ENCODE peak calls at places on chromosomes 5 and 9, in eight cellular contexts. R, U, G, Q, D, E, V and O are unnamed samples.

GRCh38 chr9:110939573-110939972 is 98.7 kb downstream of the LPAR1 start:
- DNase-seq in R (no peak), U (no peak), G (no peak), Q (no peak), D (no peak), E (no peak), V (no peak), O (no peak)

GRCh38 chr9:70260007-70260443 is 1.2 kb downstream of the SMC5 start:
- DNase-seq in R (no peak), U (no peak), G (no peak), Q (peak; percentile 35), D (no peak), E (no peak), V (no peak), O (peak; percentile 49)

GRCh38 chr5:74540582-74540981 is 99.9 kb downstream of the ENC1 start:
- DNase-seq in R (no peak), U (no peak), G (no peak), Q (no peak), D (no peak), E (no peak), V (no peak), O (no peak)

GRCh38 chr5:67289763-67290521 is 93.3 kb upstream of the CD180 start:
- DNase-seq in R (no peak), U (no peak), G (no peak), Q (no peak), D (peak; percentile 72), E (no peak), V (no peak), O (no peak)

GRCh38 chr9:122777935-122778671 is 10.6 kb upstream of the OR5C1 start:
- DNase-seq in R (no peak), U (peak; percentile 79), G (no peak), Q (no peak), D (peak; percentile 36), E (no peak), V (no peak), O (no peak)

GRCh38 chr9:75168270-75169185 is 80.2 kb downstream of the OSTF1 start:
- DNase-seq in R (no peak), U (no peak), G (no peak), Q (no peak), D (no peak), E (no peak), V (no peak), O (no peak)

GRCh38 chr5:72328172-72328571 is 8.0 kb downstream of the PTCD2 start:
- DNase-seq in R (no peak), U (peak; percentile 21), G (no peak), Q (no peak), D (peak; percentile 66), E (no peak), V (no peak), O (no peak)

GRCh38 chr9:136629879-136630661 is 32.6 kb upstream of the EGFL7 start:
- DNase-seq in R (peak; percentile 71), U (peak; percentile 24), G (no peak), Q (peak; percentile 57), D (no peak), E (peak; percentile 52), V (peak; percentile 15), O (peak; percentile 82)

GRCh38 chr9:122821278-122821952 is 7.0 kb downstream of the PDCL start:
- DNase-seq in R (peak; percentile 53), U (peak; percentile 62), G (no peak), Q (no peak), D (no peak), E (no peak), V (no peak), O (peak; percentile 82)

GRCh38 chr9:116329470-116329869 is 175.9 kb downstream of the PAPPA start:
- DNase-seq in R (no peak), U (no peak), G (no peak), Q (no peak), D (no peak), E (no peak), V (no peak), O (no peak)

GRCh38 chr9:69455311-69455710 is 130.3 kb downstream of the ENTREP1 start:
- DNase-seq in R (no peak), U (no peak), G (no peak), Q (no peak), D (no peak), E (no peak), V (no peak), O (no peak)

GRCh38 chr5:101806410-101806809 is 489.7 kb downstream of the SLCO4C1 start:
- DNase-seq in R (no peak), U (no peak), G (no peak), Q (no peak), D (no peak), E (no peak), V (no peak), O (no peak)

GRCh38 chr5:78327761-78328510 is 32.5 kb upstream of the SCAMP1 start:
- DNase-seq in R (no peak), U (no peak), G (no peak), Q (no peak), D (no peak), E (no peak), V (no peak), O (no peak)

GRCh38 chr5:60886158-60886557 is 42.1 kb upstream of the ELOVL7 start:
- DNase-seq in R (no peak), U (no peak), G (no peak), Q (no peak), D (no peak), E (no peak), V (no peak), O (no peak)

GRCh38 chr9:85064811-85065371 is 395.4 kb downstream of the NTRK2 start:
- DNase-seq in R (no peak), U (no peak), G (no peak), Q (no peak), D (no peak), E (no peak), V (no peak), O (no peak)

GRCh38 chr9:107983191-107983603 is 493.6 kb upstream of the KLF4 start:
- DNase-seq in R (no peak), U (peak; percentile 56), G (no peak), Q (no peak), D (peak; percentile 44), E (no peak), V (no peak), O (no peak)

GRCh38 chr5:143350790-143351603 is 52.5 kb downstream of the NR3C1 start:
- DNase-seq in R (no peak), U (peak; percentile 95), G (no peak), Q (no peak), D (peak; percentile 91), E (no peak), V (no peak), O (no peak)

GRCh38 chr9:101323129-101323528 is 61.7 kb downstream of the BAAT start:
- DNase-seq in R (no peak), U (no peak), G (no peak), Q (no peak), D (no peak), E (no peak), V (no peak), O (no peak)
- H3K4me1 ChIP-seq in R (no peaks in the 10 kb centered on the region), U (no peaks in the 10 kb centered on the region), G (no peaks in the 10 kb centered on the region), Q (no peaks in the 10 kb centered on the region), D (no peaks in the 10 kb centered on the region), E (no peaks in the 10 kb centered on the region), V (peaks cover 12% of the 10 kb centered on the region), O (no peaks in the 10 kb centered on the region)

GRCh38 chr9:35919212-35920003 is 10.1 kb downstream of the SPAAR start:
- DNase-seq in R (no peak), U (no peak), G (no peak), Q (no peak), D (no peak), E (no peak), V (no peak), O (no peak)
- H3K4me1 ChIP-seq in R (peaks cover 2% of the 10 kb centered on the region), U (peaks cover 5% of the 10 kb centered on the region), G (peaks cover 46% of the 10 kb centered on the region), Q (peaks cover 3% of the 10 kb centered on the region), D (peaks cover 14% of the 10 kb centered on the region), E (no peaks in the 10 kb centered on the region), V (peaks cover 13% of the 10 kb centered on the region), O (peaks cover 13% of the 10 kb centered on the region)

DNA sequence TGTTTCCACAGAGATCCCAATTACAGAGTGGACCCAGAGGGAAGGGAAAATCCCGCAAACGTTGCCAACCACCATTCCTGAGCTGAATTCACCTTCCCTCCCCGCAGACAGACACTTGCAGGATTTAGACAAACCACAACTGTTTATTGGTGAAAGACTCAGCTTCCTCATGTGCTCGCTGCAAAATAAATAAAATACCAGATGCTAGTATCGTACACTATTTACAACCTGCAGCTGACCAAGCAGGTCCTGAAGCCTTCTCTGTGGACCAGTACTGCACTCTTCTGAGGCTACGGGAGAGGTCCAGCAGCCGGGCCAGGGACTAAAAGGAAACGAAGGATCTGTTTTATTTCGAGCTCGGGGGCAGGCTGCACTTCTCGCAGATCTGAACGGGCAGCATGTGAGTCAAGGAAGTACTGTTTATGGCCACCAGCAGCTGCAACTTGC is 2.4 kb downstream of the CCNO start:
- DNase-seq in R (no peak), U (peak; percentile 30), G (no peak), Q (no peak), D (no peak), E (no peak), V (no peak), O (peak; percentile 39)
- H3K4me1 ChIP-seq in R (peaks cover 54% of the 10 kb centered on the region), U (peaks cover 9% of the 10 kb centered on the region), G (peaks cover 56% of the 10 kb centered on the region), Q (peaks cover 20% of the 10 kb centered on the region), D (peaks cover 35% of the 10 kb centered on the region), E (peaks cover 43% of the 10 kb centered on the region), V (peaks cover 10% of the 10 kb centered on the region), O (peaks cover 59% of the 10 kb centered on the region)

DNA sequence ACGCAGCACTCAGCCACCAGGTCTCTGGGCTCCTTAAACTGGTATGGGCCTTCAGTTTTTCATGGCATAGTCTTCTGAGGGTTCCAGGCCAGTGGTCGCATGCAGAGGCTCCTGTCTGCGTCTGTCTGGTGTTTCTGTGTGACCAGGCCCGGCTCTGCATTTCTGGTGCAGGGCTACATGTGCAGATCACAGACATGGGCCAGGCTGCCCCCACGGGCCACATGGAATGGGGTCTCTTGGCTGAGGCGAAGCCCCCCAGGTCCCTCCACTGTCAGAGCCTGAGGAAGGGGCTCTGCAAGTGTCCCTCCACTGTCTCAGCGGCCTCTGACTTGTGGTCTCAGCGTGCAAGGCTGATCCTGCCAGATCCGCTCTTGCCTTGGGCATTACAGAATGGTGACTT is 15.6 kb upstream of the CARD19 start:
- DNase-seq in R (peak; percentile 25), U (no peak), G (no peak), Q (no peak), D (no peak), E (no peak), V (no peak), O (peak; percentile 28)
- H3K4me1 ChIP-seq in R (peaks cover 15% of the 10 kb centered on the region), U (peaks cover 3% of the 10 kb centered on the region), G (no peaks in the 10 kb centered on the region), Q (peaks cover 3% of the 10 kb centered on the region), D (peaks cover 5% of the 10 kb centered on the region), E (peaks cover 25% of the 10 kb centered on the region), V (no peaks in the 10 kb centered on the region), O (peaks cover 9% of the 10 kb centered on the region)

GRCh38 chr5:177006265-177006972 is at the start of gene UIMC1:
- DNase-seq in R (peak; percentile 92), U (peak; percentile 88), G (peak; percentile 71), Q (peak; percentile 93), D (peak; percentile 83), E (peak; percentile 91), V (peak; percentile 95), O (peak; percentile 96)
- H3K4me1 ChIP-seq in R (peaks cover 30% of the 10 kb centered on the region), U (peaks cover 5% of the 10 kb centered on the region), G (peaks cover 23% of the 10 kb centered on the region), Q (peaks cover 6% of the 10 kb centered on the region), D (peaks cover 7% of the 10 kb centered on the region), E (peaks cover 22% of the 10 kb centered on the region), V (peaks cover 14% of the 10 kb centered on the region), O (peaks cover 21% of the 10 kb centered on the region)